ENCODE peak calls at places on chromosome 3, in ten cellular contexts. U is endothelial cell of umbilical vein, X is K562, R is stomach, D is spleen, B is HepG2, J is GM12878, G is HCT116, O is esophagus muscularis mucosa, M is breast epithelium. N is an unnamed sample.

GRCh38 chr3:103963599-103963998 is 1403.1 kb upstream of the ALCAM start:
- DNase-seq in U (no peak), X (no peak), R (no peak), D (no peak), B (peak; percentile 57), J (no peak), G (no peak), O (no peak), M (no peak), N (no peak)

GRCh38 chr3:12004741-12005513 is 739 bp downstream of the SYN2 start:
- DNase-seq in U (no peak), X (no peak), R (no peak), D (no peak), B (no peak), J (no peak), G (no peak), O (no peak), M (no peak), N (no peak)

GRCh38 chr3:127831723-127832172 is 9.4 kb upstream of the MGLL start:
- DNase-seq in U (peak; percentile 35), X (peak; percentile 33), R (peak; percentile 58), D (peak; percentile 86), B (no peak), J (no peak), G (no peak), O (no peak), M (no peak), N (peak; percentile 74)

GRCh38 chr3:100103558-100104441 is 10.5 kb downstream of the FILIP1L start:
- DNase-seq in U (no peak), X (no peak), R (peak; percentile 60), D (no peak), B (peak; percentile 20), J (peak; percentile 56), G (no peak), O (no peak), M (no peak), N (peak; percentile 8)

GRCh38 chr3:74897006-74897405 is 282.5 kb upstream of the CNTN3 start:
- DNase-seq in U (no peak), X (no peak), R (no peak), D (no peak), B (no peak), J (no peak), G (no peak), O (no peak), M (no peak), N (no peak)

GRCh38 chr3:129597792-129598381 is 8.6 kb downstream of the PLXND1 start:
- DNase-seq in U (peak; percentile 40), X (no peak), R (no peak), D (no peak), B (no peak), J (no peak), G (no peak), O (no peak), M (no peak), N (no peak)

GRCh38 chr3:43181202-43181910 is 75.5 kb upstream of the POMGNT2 start:
- DNase-seq in U (no peak), X (no peak), R (no peak), D (no peak), B (no peak), J (peak; percentile 37), G (no peak), O (no peak), M (no peak), N (peak; percentile 47)

GRCh38 chr3:105187340-105187739 is 179.4 kb upstream of the ALCAM start:
- DNase-seq in U (no peak), X (no peak), R (no peak), D (no peak), B (no peak), J (no peak), G (no peak), O (no peak), M (no peak), N (no peak)

DNA sequence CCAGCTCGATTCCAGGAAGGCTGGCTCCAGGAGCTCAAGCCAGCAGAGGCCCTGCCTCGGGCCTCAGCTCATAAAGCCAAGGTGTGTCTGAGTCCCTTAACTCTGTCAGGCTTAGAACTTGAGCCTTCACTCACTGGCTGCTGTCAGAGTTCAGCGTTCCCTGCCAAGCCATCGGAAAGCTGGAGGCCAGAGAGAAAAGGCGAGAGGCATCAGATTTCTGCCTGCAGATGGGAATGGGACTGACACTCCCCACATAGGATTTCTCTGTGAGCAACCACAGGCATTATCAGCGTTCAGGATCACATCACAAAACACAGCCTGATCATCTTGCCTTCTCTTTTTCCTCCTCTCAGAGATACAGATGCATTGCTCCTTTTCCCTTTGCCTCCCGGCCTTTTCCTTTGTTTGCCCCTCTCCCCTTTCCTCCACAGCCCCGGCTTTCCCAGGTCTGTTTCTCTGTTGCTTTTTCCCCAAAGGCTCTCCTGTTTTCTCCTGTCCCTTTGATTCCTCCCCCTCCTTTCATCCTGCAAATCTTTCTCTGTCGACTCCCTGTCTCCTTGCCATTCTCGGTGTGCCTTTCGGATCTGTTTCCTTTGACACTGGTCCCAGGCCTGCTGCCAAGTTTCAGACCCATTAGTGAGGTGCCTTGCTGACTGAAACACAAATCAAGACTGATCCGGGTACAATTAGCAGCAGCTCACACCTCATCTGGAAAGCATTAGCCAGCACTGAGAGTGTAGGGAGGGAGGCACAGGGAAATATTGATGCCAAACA is 44.5 kb upstream of the BOC start:
- DNase-seq in U (no peak), X (no peak), R (no peak), D (no peak), B (no peak), J (no peak), G (no peak), O (peak; percentile 92), M (peak; percentile 54), N (peak; percentile 43)
- H3K4me3 ChIP-seq in U (no peak overlapping the region), X (no peak overlapping the region), R (no peak overlapping the region), D (no peak overlapping the region), B (no peak overlapping the region), J (no peak overlapping the region), G (no peak overlapping the region), O (no peak overlapping the region), M (no peak overlapping the region), N (no peak overlapping the region)

GRCh38 chr3:25460751-25461150 is 32.7 kb downstream of the RARB start:
- DNase-seq in U (peak; percentile 84), X (no peak), R (no peak), D (no peak), B (no peak), J (peak; percentile 37), G (no peak), O (no peak), M (no peak), N (no peak)

GRCh38 chr3:25455316-25456232 is 27.5 kb downstream of the RARB start:
- DNase-seq in U (peak; percentile 69), X (no peak), R (no peak), D (no peak), B (no peak), J (no peak), G (no peak), O (no peak), M (no peak), N (no peak)

GRCh38 chr3:25456723-25457122 is 28.7 kb downstream of the RARB start:
- DNase-seq in U (peak; percentile 50), X (no peak), R (no peak), D (no peak), B (no peak), J (no peak), G (no peak), O (no peak), M (no peak), N (no peak)

GRCh38 chr3:25457642-25458419 is 29.8 kb downstream of the RARB start:
- DNase-seq in U (peak; percentile 87), X (no peak), R (no peak), D (no peak), B (no peak), J (no peak), G (no peak), O (no peak), M (no peak), N (no peak)

GRCh38 chr3:25458420-25458814 is 30.4 kb downstream of the RARB start:
- DNase-seq in U (no peak), X (no peak), R (no peak), D (no peak), B (no peak), J (no peak), G (no peak), O (no peak), M (no peak), N (no peak)
- TF ChIP-seq POLR2AphosphoS5 in U (no peak), X (no peak), R (no peak), D (no peak), B (no peak), J (no peak), G (no peak), O (no peak), M (no peak), N (no peak)

GRCh38 chr3:52019352-52020080 is 23.8 kb upstream of the RPL29 start:
- DNase-seq in U (no peak), X (no peak), R (no peak), D (peak; percentile 74), B (no peak), J (no peak), G (no peak), O (no peak), M (no peak), N (no peak)
- TF ChIP-seq POLR2A in U (no peak), X (no peak), R (no peak), D (no peak), B (no peak), J (no peak), G (no peak), O (no peak), M (no peak), N (no peak)

GRCh38 chr3:188274249-188274915 is 120.4 kb downstream of the LPP start:
- DNase-seq in U (no peak), X (no peak), R (no peak), D (no peak), B (no peak), J (no peak), G (no peak), O (no peak), M (no peak), N (no peak)

GRCh38 chr3:188270423-188270972 is 116.5 kb downstream of the LPP start:
- DNase-seq in U (peak; percentile 84), X (no peak), R (no peak), D (no peak), B (peak; percentile 89), J (no peak), G (no peak), O (no peak), M (no peak), N (no peak)

GRCh38 chr3:188276366-188276765 is 122.4 kb downstream of the LPP start:
- DNase-seq in U (no peak), X (no peak), R (no peak), D (no peak), B (no peak), J (no peak), G (no peak), O (no peak), M (no peak), N (no peak)

GRCh38 chr3:188271226-188271894 is 117.4 kb downstream of the LPP start:
- DNase-seq in U (peak; percentile 30), X (no peak), R (no peak), D (no peak), B (no peak), J (no peak), G (no peak), O (no peak), M (no peak), N (no peak)

DNA sequence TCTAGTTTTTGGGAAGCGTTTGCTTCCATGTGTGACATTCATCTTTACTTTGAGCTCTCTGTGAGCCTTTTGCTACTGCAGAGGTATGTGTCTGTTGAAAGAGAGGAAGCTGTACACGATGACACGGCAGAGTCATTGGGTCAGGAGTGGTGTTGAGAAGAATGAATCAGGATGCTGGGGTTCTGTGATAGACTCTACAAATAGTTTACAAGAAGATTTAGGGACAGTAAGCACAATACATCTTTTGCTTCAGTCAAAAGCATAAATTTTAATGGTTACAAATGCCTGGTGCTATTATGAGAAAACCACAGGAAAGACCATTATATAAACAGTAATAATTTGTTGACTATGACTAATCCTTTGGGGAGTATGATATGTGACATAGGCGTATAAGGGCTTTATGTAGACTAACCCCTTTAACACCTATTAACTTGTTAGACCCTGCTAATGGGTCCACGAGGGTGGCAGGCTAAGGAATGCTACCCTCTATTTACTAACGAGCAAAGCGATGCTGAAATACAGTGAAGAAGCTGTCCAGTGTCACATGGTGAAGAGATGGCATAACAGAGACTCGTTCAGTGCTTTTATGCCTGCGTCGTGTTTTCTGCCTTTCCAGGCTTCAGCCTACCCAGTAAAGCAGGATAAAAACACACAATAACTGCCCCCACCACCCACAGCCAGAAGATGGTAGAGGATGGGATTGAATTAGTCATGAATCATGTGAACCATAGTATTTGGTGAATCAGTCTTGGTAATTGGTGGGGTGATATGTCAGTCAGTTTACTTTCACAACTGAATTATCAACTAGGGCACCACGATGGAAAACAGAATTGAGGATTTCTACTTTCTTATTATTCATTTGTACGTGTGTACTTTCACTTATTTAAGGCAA is 118.8 kb downstream of the LPP start:
- DNase-seq in U (peak; percentile 48), X (no peak), R (no peak), D (no peak), B (peak; percentile 34), J (no peak), G (no peak), O (no peak), M (no peak), N (no peak)
- H3K4me3 ChIP-seq in U (no peak overlapping the region), X (no peak overlapping the region), R (no peak overlapping the region), D (no peak overlapping the region), B (no peak overlapping the region), J (no peak overlapping the region), G (no peak overlapping the region), O (no peak overlapping the region), M (no peak overlapping the region), N (no peak overlapping the region)